ENCODE peak calls at places on chromosomes 6 and 20, in four cellular contexts. E is WTC11, S is K562, Q is HCT116. R is an unnamed sample.
A peak's percentile ranks its signal among the peaks of the same experiment; 100 is the strongest.

GRCh38 chr6:5967594-5967993 is 39.1 kb downstream of the NRN1 start:
- DNase-seq in E (no peak), S (no peak), Q (no peak), R (no peak)

GRCh38 chr6:111750147-111750546 is 123.1 kb downstream of the FYN start:
- DNase-seq in E (no peak), S (no peak), Q (no peak), R (no peak)

GRCh38 chr20:62628691-62629090 is 13.6 kb upstream of the SLCO4A1 start:
- DNase-seq in E (peak; percentile 55), S (no peak), Q (no peak), R (no peak)

GRCh38 chr20:62787329-62787728 is 8.9 kb upstream of the MRGBP start:
- DNase-seq in E (no peak), S (no peak), Q (no peak), R (no peak)

GRCh38 chr20:63243604-63244247 is 8.0 kb downstream of the BIRC7 start:
- DNase-seq in E (no peak), S (no peak), Q (no peak), R (no peak)

GRCh38 chr6:108080010-108080780 is 5.7 kb upstream of the OSTM1 start:
- DNase-seq in E (peak; percentile 46), S (no peak), Q (no peak), R (no peak)

GRCh38 chr6:35611235-35611634 is 77.5 kb downstream of the FKBP5 start:
- DNase-seq in E (no peak), S (no peak), Q (no peak), R (no peak)

GRCh38 chr20:43853174-43853803 is 61.4 kb upstream of the TOX2 start:
- DNase-seq in E (no peak), S (no peak), Q (no peak), R (no peak)

GRCh38 chr6:64683682-64684081 is 1023.3 kb downstream of the EYS start:
- DNase-seq in E (peak; percentile 14), S (no peak), Q (no peak), R (peak; percentile 44)

GRCh38 chr6:128803911-128804310 is 79.0 kb upstream of the LAMA2 start:
- DNase-seq in E (no peak), S (no peak), Q (no peak), R (no peak)

GRCh38 chr6:42295181-42295580 is 77.5 kb upstream of the MRPS10 start:
- DNase-seq in E (no peak), S (no peak), Q (no peak), R (no peak)

GRCh38 chr20:64102647-64103354 is 4.6 kb downstream of the NPBWR2 start:
- DNase-seq in E (peak; percentile 71), S (peak; percentile 32), Q (no peak), R (no peak)

GRCh38 chr6:31474871-31475286 is 23.1 kb upstream of the MICB start:
- DNase-seq in E (peak; percentile 74), S (peak; percentile 59), Q (no peak), R (no peak)

GRCh38 chr6:168416531-168416930 is 24.5 kb upstream of the SMOC2 start:
- DNase-seq in E (no peak), S (no peak), Q (no peak), R (no peak)

GRCh38 chr6:160427312-160428068 is 79.3 kb downstream of the SLC22A3 start:
- DNase-seq in E (no peak), S (no peak), Q (no peak), R (no peak)

GRCh38 chr20:51750037-51750769 is 18.0 kb downstream of the ATP9A start:
- DNase-seq in E (no peak), S (no peak), Q (peak; percentile 96), R (peak; percentile 96)

GRCh38 chr6:112205521-112206458 is 48.6 kb downstream of the LAMA4 start:
- DNase-seq in E (no peak), S (no peak), Q (no peak), R (no peak)

GRCh38 chr6:2035046-2035445 is 210.4 kb downstream of the GMDS start:
- DNase-seq in E (no peak), S (no peak), Q (no peak), R (no peak)

GRCh38 chr6:2030682-2031244 is 214.6 kb downstream of the GMDS start:
- DNase-seq in E (no peak), S (no peak), Q (no peak), R (no peak)

GRCh38 chr6:2034256-2034655 is 211.1 kb downstream of the GMDS start:
- DNase-seq in E (no peak), S (no peak), Q (no peak), R (no peak)

GRCh38 chr6:2036084-2037023 is 209.1 kb downstream of the GMDS start:
- DNase-seq in E (no peak), S (no peak), Q (no peak), R (no peak)

DNA sequence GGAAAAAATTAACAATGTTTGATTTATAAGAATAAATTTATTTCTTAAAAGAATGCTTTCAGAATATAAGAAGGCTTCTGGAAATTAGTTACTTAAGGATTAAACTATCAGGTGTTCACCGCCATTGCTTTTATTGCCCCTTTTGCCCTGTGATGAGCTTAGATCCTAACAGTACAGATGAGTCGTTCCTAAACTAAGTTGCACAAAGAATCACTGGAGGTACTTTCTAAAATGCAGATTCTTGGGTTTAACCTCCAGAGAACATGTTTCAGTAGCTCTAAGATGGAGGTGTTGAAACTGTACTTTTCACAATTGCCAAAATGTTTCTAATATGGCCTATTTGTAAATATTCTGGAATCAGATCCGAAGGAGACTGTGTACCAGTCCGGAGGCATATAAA is 211.9 kb downstream of the GMDS start:
- DNase-seq in E (no peak), S (no peak), Q (no peak), R (no peak)
- TF ChIP-seq ATF3 in E (no peak), S (no peak), Q (no peak), R (no peak)

GRCh38 chr6:169991913-169992312 is 240.5 kb downstream of the ERMARD start:
- DNase-seq in E (no peak), S (no peak), Q (no peak), R (no peak)

GRCh38 chr6:169994734-169995133 is 243.3 kb downstream of the ERMARD start:
- DNase-seq in E (no peak), S (no peak), Q (no peak), R (no peak)

GRCh38 chr6:169991031-169991390 is 239.6 kb downstream of the ERMARD start:
- DNase-seq in E (no peak), S (no peak), Q (no peak), R (no peak)

GRCh38 chr6:169996652-169997051 is 245.2 kb downstream of the ERMARD start:
- DNase-seq in E (no peak), S (no peak), Q (peak; percentile 0), R (no peak)

DNA sequence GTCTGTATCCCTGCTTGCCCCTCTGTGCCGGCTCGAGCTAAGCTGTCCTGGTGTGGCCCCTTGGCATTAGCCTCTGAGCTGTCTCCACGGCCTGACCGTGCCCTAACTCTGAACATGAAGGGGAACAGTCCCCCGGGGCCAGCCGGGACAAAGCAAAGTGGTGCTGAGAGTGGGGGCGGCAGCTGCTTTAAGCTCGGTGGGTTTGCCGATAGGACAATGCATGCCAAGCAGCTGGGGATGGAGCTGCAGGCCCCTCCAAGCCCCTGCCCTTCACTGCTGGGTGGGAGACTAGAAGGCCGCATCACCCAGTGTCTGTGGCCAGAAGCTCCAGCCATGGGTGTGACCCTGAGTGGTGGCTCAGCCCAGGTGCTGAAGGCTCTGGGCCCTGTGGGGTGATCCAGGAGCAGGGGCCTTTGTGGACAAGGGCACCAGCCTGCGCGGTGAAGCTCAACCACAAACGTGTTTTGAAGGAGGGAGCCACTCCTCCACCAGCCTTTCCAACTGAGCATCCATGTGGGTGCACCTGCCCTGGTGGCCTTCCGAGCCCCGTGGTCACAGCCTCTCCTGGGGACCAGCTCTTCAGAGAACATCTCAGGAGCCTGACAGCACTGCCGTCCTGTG is 242.5 kb downstream of the ERMARD start:
- DNase-seq in E (no peak), S (no peak), Q (no peak), R (no peak)
- TF ChIP-seq ATF3 in E (no peak), S (no peak), Q (no peak), R (no peak)

GRCh38 chr20:17859616-17860232 is 108.9 kb downstream of the SNX5 start:
- DNase-seq in E (peak; percentile 40), S (no peak), Q (no peak), R (no peak)
- TF ChIP-seq ATF3 in E (no peak), S (no peak), Q (no peak), R (no peak)

GRCh38 chr6:121344539-121344938 is 10.3 kb upstream of the TBC1D32 start:
- DNase-seq in E (no peak), S (no peak), Q (no peak), R (no peak)
- TF ChIP-seq ATF3 in E (no peak), S (no peak), Q (no peak), R (no peak)

DNA sequence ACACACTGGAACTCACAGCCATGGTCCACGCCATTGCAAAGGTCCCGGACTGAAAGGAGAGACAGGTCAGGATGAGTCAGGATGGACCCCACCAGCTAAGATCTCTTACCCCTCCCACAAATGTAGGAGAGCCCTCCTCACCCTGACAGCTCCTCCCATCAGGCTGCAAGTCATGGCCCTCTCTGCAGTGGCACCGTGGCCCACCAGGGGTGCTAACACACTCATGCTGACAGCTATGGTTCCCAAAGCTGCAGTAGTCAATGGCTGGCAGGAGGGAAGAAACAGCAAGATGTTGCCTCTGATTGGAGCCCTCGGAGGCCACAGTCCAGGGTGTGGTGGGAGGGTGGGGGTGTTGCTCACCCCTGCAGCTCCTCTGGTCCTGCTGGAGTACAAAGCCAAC is 5.7 kb upstream of the RBPJL start:
- DNase-seq in E (peak; percentile 82), S (peak; percentile 71), Q (peak; percentile 50), R (peak; percentile 56)
- TF ChIP-seq ATF3 in E (no peak), S (no peak), Q (no peak), R (no peak)

DNA sequence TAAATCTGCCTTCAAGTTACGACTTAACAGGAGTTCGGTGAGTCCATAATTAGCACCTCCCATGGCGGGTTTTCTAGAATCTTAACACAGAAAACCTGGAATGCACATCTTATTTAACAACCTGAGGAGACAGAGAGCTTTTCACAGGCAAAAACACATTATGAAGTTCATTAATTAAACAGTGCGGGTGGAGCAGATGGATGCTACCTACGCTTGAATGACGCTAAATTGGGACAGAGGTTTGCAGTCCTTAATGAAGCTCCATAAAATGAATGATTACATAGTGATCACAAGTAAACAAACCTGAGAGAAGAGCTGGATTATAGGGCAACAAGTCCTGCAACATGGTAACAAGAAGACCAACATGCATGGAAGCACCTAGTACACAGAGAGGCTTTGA is 81.0 kb downstream of the INSM1 start:
- DNase-seq in E (no peak), S (no peak), Q (no peak), R (no peak)
- TF ChIP-seq ATF3 in E (no peak), S (no peak), Q (no peak), R (no peak)

GRCh38 chr6:55868910-55869479 is 6.4 kb downstream of the BMP5 start:
- DNase-seq in E (no peak), S (no peak), Q (peak; percentile 2), R (no peak)
- TF ChIP-seq ATF3 in E (no peak), S (no peak), Q (no peak), R (no peak)

R was measured in HepG2.